ENCODE peak calls at places on chromosome 9, in seven cellular contexts. E, O, Q, P, K, L and B are unnamed samples.

GRCh38 chr9:136044207-136044970 is 50.7 kb downstream of the NACC2 start:
- DNase-seq in E (no peak), O (no peak), Q (no peak), P (no peak), K (no peak), L (no peak), B (peak; percentile 58)

GRCh38 chr9:108477538-108478006 is 378.2 kb downstream of the ACTL7B start:
- DNase-seq in E (peak; percentile 85), O (peak; percentile 95), Q (no peak), P (peak; percentile 44), K (no peak), L (no peak), B (no peak)

GRCh38 chr9:138123086-138123485 is 245.5 kb downstream of the CACNA1B start:
- DNase-seq in E (no peak), O (no peak), Q (no peak), P (no peak), K (no peak), L (no peak), B (no peak)

GRCh38 chr9:88953401-88954029 is 37.8 kb upstream of the S1PR3 start:
- DNase-seq in E (peak; percentile 64), O (peak; percentile 88), Q (no peak), P (no peak), K (no peak), L (no peak), B (no peak)

GRCh38 chr9:95063300-95063699 is 254.2 kb downstream of the FANCC start:
- DNase-seq in E (no peak), O (no peak), Q (peak; percentile 7), P (no peak), K (no peak), L (no peak), B (no peak)

GRCh38 chr9:137069508-137070071 is 767 bp downstream of the SAPCD2 start:
- DNase-seq in E (no peak), O (no peak), Q (no peak), P (no peak), K (no peak), L (no peak), B (no peak)

GRCh38 chr9:89234186-89234585 is 55.6 kb upstream of the SHC3 start:
- DNase-seq in E (peak; percentile 3), O (no peak), Q (no peak), P (no peak), K (no peak), L (no peak), B (no peak)

GRCh38 chr9:83011611-83012010 is 51.3 kb downstream of the RASEF start:
- DNase-seq in E (peak; percentile 13), O (no peak), Q (no peak), P (no peak), K (no peak), L (no peak), B (no peak)

GRCh38 chr9:92055624-92056023 is 59.6 kb downstream of the SPTLC1 start:
- DNase-seq in E (no peak), O (no peak), Q (no peak), P (no peak), K (peak; percentile 95), L (no peak), B (no peak)

GRCh38 chr9:72299017-72299603 is 65.9 kb downstream of the ZFAND5 start:
- DNase-seq in E (no peak), O (peak; percentile 49), Q (no peak), P (no peak), K (no peak), L (no peak), B (no peak)

GRCh38 chr9:92850898-92851297 is 26.9 kb downstream of the ZNF484 start:
- DNase-seq in E (no peak), O (no peak), Q (no peak), P (no peak), K (no peak), L (no peak), B (no peak)

GRCh38 chr9:112002131-112002846 is 105.7 kb downstream of the UGCG start:
- DNase-seq in E (no peak), O (no peak), Q (no peak), P (no peak), K (no peak), L (no peak), B (no peak)

GRCh38 chr9:24333629-24334028 is 212.1 kb downstream of the IZUMO3 start:
- DNase-seq in E (no peak), O (no peak), Q (no peak), P (no peak), K (no peak), L (no peak), B (no peak)

GRCh38 chr9:105238302-105238701 is 6.1 kb upstream of the SLC44A1 start:
- DNase-seq in E (no peak), O (no peak), Q (no peak), P (no peak), K (no peak), L (no peak), B (no peak)

GRCh38 chr9:135524130-135524861 is 3.1 kb downstream of the LCN1 start:
- DNase-seq in E (peak; percentile 31), O (no peak), Q (no peak), P (no peak), K (no peak), L (no peak), B (no peak)

GRCh38 chr9:134174073-134174449 is 9.7 kb upstream of the RNU6ATAC start:
- DNase-seq in E (no peak), O (no peak), Q (no peak), P (no peak), K (no peak), L (no peak), B (no peak)

GRCh38 chr9:123102380-123103113 is 69.1 kb downstream of the GPR21 start:
- DNase-seq in E (peak; percentile 56), O (no peak), Q (no peak), P (peak; percentile 1), K (no peak), L (no peak), B (no peak)

GRCh38 chr9:112299514-112299913 is 33.9 kb downstream of the PTBP3 start:
- DNase-seq in E (peak; percentile 63), O (peak; percentile 84), Q (no peak), P (no peak), K (no peak), L (no peak), B (no peak)

GRCh38 chr9:127754761-127755557 is 19.9 kb upstream of the TOR2A start:
- DNase-seq in E (peak; percentile 19), O (no peak), Q (no peak), P (no peak), K (no peak), L (no peak), B (no peak)

GRCh38 chr9:37385286-37385685 is 37.2 kb upstream of the GRHPR start:
- DNase-seq in E (no peak), O (no peak), Q (no peak), P (no peak), K (no peak), L (no peak), B (no peak)

GRCh38 chr9:124266826-124267201 is 9.1 kb downstream of the NEK6 start:
- DNase-seq in E (no peak), O (no peak), Q (no peak), P (no peak), K (no peak), L (no peak), B (no peak)
- H3K4me3 ChIP-seq in E (no peak overlapping the region), O (no peak overlapping the region), Q (no peak overlapping the region), P (no peak overlapping the region), K (no peak overlapping the region), L (no peak overlapping the region), B (no peak overlapping the region)

GRCh38 chr9:5511476-5511875 is 1.1 kb downstream of the PDCD1LG2 start:
- DNase-seq in E (no peak), O (peak; percentile 22), Q (no peak), P (no peak), K (no peak), L (no peak), B (no peak)
- H3K4me3 ChIP-seq in E (peak overlapping the region; percentile 77), O (peak overlapping the region; percentile 57), Q (peak overlapping the region; percentile 40), P (peak overlapping the region; percentile 58), K (no peak overlapping the region), L (no peak overlapping the region), B (no peak overlapping the region)

DNA sequence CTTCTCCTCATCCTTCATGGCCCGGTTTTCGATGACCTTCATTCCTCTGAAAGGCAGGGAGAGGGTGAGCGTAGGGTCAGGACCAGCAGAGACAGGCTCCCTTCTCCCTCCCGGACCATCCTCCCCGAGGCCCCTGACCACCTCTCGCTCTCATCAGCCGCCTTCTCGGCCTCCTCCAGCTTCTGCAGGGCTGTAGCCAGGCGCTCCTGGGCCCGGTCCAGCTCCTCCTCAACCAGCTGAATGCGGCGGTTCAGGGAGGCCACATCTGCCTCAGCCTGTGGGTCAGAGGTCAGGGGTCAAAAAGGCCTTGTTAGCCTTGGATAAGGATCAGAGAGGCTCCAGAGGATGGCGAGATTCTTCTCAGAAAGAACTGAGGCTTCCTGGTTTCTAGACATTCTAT is 4.2 kb downstream of the TPM2 start:
- DNase-seq in E (no peak), O (no peak), Q (no peak), P (no peak), K (no peak), L (no peak), B (no peak)
- H3K4me3 ChIP-seq in E (no peak overlapping the region), O (no peak overlapping the region), Q (peak overlapping the region; percentile 7), P (peak overlapping the region; percentile 37), K (no peak overlapping the region), L (no peak overlapping the region), B (peak overlapping the region; percentile 93)

GRCh38 chr9:96460470-96460869 is 10.5 kb downstream of the HABP4 start:
- DNase-seq in E (peak; percentile 76), O (peak; percentile 84), Q (no peak), P (no peak), K (no peak), L (no peak), B (no peak)

GRCh38 chr9:96460877-96461276 is 10.9 kb downstream of the HABP4 start:
- DNase-seq in E (peak; percentile 83), O (peak; percentile 83), Q (no peak), P (no peak), K (no peak), L (no peak), B (no peak)

GRCh38 chr9:96464426-96464825 is 14.5 kb downstream of the HABP4 start:
- DNase-seq in E (no peak), O (no peak), Q (no peak), P (no peak), K (no peak), L (no peak), B (no peak)

GRCh38 chr9:96461336-96461735 is 11.4 kb downstream of the HABP4 start:
- DNase-seq in E (peak; percentile 28), O (no peak), Q (no peak), P (no peak), K (no peak), L (no peak), B (no peak)

DNA sequence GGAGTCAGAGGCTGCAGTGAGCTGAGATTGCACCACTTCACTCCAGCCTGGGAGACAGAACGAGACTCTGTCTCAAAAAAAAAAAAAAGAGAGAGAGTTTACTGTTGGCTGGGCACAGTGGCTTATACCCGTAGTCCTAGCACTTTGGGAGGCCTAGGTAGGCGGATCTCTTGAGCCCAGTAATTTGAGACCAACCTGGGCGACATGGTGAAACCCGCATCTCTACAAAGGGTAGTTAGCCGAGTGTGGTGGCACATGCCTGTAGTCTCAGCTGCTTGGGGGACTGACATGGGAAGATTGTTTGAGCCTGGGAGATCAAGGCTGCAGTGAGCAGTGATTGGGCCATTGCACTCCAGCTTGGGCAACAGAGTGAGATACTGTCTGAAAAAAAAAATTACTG is 12.6 kb downstream of the HABP4 start:
- DNase-seq in E (no peak), O (no peak), Q (no peak), P (no peak), K (no peak), L (no peak), B (no peak)
- H3K4me3 ChIP-seq in E (no peak overlapping the region), O (no peak overlapping the region), Q (no peak overlapping the region), P (no peak overlapping the region), K (no peak overlapping the region), L (no peak overlapping the region), B (no peak overlapping the region)